ENCODE peak calls at places on chromosome 17, in eight cellular contexts. D is CD8-positive, alpha-beta T cell; I is upper lobe of right lung; X is HFFc6; N is stimulated activated CD8-positive, alpha-beta memory T cell treated with anti-CD3 and anti-CD28 coated beads, Interleukin-7, amount 100 ng/mL, for 4 hours; Y is prostate gland; H is NK-92 treated with Interleukin-12 subunit alpha and Interleukin-12 subunit beta, amount 100 ng/mL, for 24 hours; G is ovary. F is an unnamed sample.

GRCh38 chr17:45818041-45818440 is 26.6 kb upstream of the SPPL2C start:
- DNase-seq in D (no peak), I (peak; percentile 74), X (no peak), N (no peak), Y (no peak), H (no peak), G (no peak), F (no peak)

GRCh38 chr17:78986048-78986648 is 6.4 kb upstream of the LGALS3BP start:
- DNase-seq in D (no peak), I (no peak), X (peak; percentile 30), N (no peak), Y (no peak), H (no peak), G (no peak), F (peak; percentile 77)

GRCh38 chr17:1803280-1803679 is 26.4 kb downstream of the SMYD4 start:
- DNase-seq in D (no peak), I (peak; percentile 7), X (no peak), N (no peak), Y (no peak), H (no peak), G (no peak), F (no peak)

GRCh38 chr17:66667491-66668030 is 167.4 kb upstream of the CACNG5 start:
- DNase-seq in D (peak; percentile 2), I (no peak), X (no peak), N (peak; percentile 69), Y (no peak), H (no peak), G (no peak), F (no peak)

GRCh38 chr17:49210158-49211029 is at the start of the genes ABI3 and GNGT2:
- DNase-seq in D (no peak), I (no peak), X (no peak), N (peak; percentile 46), Y (no peak), H (peak; percentile 23), G (peak; percentile 39), F (no peak)

GRCh38 chr17:44221072-44221861 is 1.8 kb upstream of the UBTF start:
- DNase-seq in D (peak; percentile 35), I (peak; percentile 87), X (peak; percentile 69), N (peak; percentile 58), Y (peak; percentile 67), H (peak; percentile 61), G (peak; percentile 67), F (peak; percentile 89)

GRCh38 chr17:73560661-73561060 is 83.6 kb downstream of the SDK2 start:
- DNase-seq in D (no peak), I (no peak), X (no peak), N (no peak), Y (no peak), H (no peak), G (no peak), F (peak; percentile 53)

GRCh38 chr17:2108170-2108569 is 53.3 kb downstream of the HIC1 start:
- DNase-seq in D (no peak), I (no peak), X (no peak), N (no peak), Y (no peak), H (no peak), G (no peak), F (no peak)

GRCh38 chr17:49566668-49567071 is 9.0 kb upstream of the NXPH3 start:
- DNase-seq in D (no peak), I (peak; percentile 39), X (no peak), N (no peak), Y (peak; percentile 24), H (no peak), G (peak; percentile 62), F (no peak)

F was measured in T47D.